ENCODE peak calls at places on chromosomes 3 and 15, in six cellular contexts. P, M, A, U, K and B are unnamed samples.

GRCh38 chr3:60250210-60250609 is 1001.0 kb downstream of the FHIT start:
- DNase-seq in M (peak), A (no peak), P (no peak), K (no peak), U (no peak), B (no peak)

GRCh38 chr15:49875392-49875791 is 243.6 kb downstream of the ATP8B4 start:
- DNase-seq in M (peak), K (no peak), U (no peak), P (no peak), A (no peak), B (no peak)

GRCh38 chr3:58120075-58120812 is 90.5 kb downstream of the DNASE1L3 start:
- DNase-seq in A (no peak), M (no peak), U (no peak), K (no peak), P (peak), B (no peak)

GRCh38 chr15:52575072-52575471 is 6.2 kb upstream of the ARPP19 start:
- DNase-seq in M (no peak), K (no peak), A (no peak), U (no peak), P (no peak), B (no peak)

GRCh38 chr3:96991812-96992211 is 177.4 kb downstream of the EPHA6 start:
- DNase-seq in U (no peak), K (no peak), P (no peak), A (no peak), M (no peak), B (no peak)

GRCh38 chr3:170383567-170383966 is 26.1 kb downstream of the SKIL start:
- DNase-seq in P (no peak), K (no peak), M (no peak), A (no peak), U (no peak), B (no peak)

GRCh38 chr3:51389423-51390183 is 1.5 kb upstream of the RBM15B start:
- DNase-seq in A (no peak), M (peak), K (no peak), P (peak), U (peak), B (peak)

GRCh38 chr3:169879846-169880558 is 10.3 kb upstream of the LRRC31 start:
- DNase-seq in P (no peak), K (no peak), U (no peak), M (no peak), A (no peak), B (no peak)

GRCh38 chr3:133996251-133996661 is 33.5 kb downstream of the SLCO2A1 start:
- DNase-seq in U (no peak), K (no peak), P (no peak), A (no peak), M (no peak), B (no peak)

GRCh38 chr15:21261965-21262850 is 178.1 kb downstream of the POTEB3 start:
- DNase-seq in P (no peak), M (no peak), K (no peak), A (peak), U (peak), B (no peak)

GRCh38 chr3:49724586-49724985 is 835 bp upstream of the GMPPB start:
- DNase-seq in P (no peak), M (peak), K (no peak), A (no peak), U (no peak), B (no peak)

GRCh38 chr3:184567924-184568590 is 6.5 kb downstream of the EPHB3 start:
- DNase-seq in M (no peak), P (no peak), A (no peak), U (no peak), K (no peak), B (no peak)

GRCh38 chr3:73710340-73710739 is 85.6 kb upstream of the PDZRN3 start:
- DNase-seq in U (no peak), K (no peak), M (no peak), P (no peak), A (no peak), B (no peak)

GRCh38 chr3:55002416-55002930 is 74.6 kb upstream of the LRTM1 start:
- DNase-seq in P (no peak), M (no peak), A (no peak), K (no peak), U (no peak), B (no peak)

GRCh38 chr3:13502791-13503060 is 22.6 kb downstream of the HDAC11 start:
- DNase-seq in M (no peak), A (no peak), P (no peak), U (no peak), K (no peak), B (no peak)

GRCh38 chr3:18080198-18080689 is 337.8 kb upstream of the TBC1D5 start:
- DNase-seq in M (no peak), A (no peak), U (no peak), P (no peak), K (no peak), B (no peak)

GRCh38 chr15:96171271-96171739 is 159.2 kb upstream of the NR2F2 start:
- DNase-seq in A (no peak), M (no peak), K (no peak), U (peak), P (peak), B (no peak)

GRCh38 chr15:93035953-93036810 is 52.8 kb downstream of the RGMA start:
- DNase-seq in A (no peak), K (no peak), M (peak), P (peak), U (peak), B (no peak)

GRCh38 chr15:87633471-87633870 is 623.1 kb downstream of the NTRK3 start:
- DNase-seq in K (no peak), U (no peak), M (no peak), A (no peak), P (no peak), B (no peak)

DNA sequence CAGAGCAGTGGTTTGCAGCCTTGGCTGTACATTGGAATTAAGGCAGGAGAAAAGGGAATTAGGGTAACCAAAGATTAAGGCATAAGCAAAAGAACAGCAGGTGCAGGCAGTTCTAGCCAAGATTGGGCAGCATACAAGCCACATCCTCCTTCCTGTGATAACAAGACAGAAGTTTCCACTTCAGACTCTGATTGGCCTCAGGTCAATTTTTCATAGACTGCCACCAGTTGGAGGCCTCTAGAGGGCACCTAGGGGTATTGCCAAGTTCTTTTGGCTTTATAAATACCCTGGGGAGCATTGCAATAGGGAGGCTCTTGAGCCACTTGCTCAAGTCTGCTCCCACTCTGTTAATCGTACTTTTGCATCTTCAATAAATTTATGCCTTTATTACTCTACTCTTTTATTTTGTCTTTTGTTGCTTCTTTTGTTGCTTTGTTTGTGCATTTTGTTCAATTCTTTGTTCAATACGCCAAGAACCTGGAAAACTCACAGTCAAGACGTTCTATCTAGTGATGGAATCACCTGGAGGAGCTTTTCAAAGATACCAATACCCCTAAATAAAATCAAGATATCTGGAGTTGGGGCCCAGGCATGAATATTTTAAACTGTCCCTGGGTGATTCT is 32.2 kb upstream of the FMN1 start:
- DNase-seq in M (peak), K (no peak), P (peak), A (no peak), U (peak), B (no peak)
- TF ChIP-seq CTCF in M (peak), K (no peak), P (peak), A (peak), U (peak), B (peak)

DNA sequence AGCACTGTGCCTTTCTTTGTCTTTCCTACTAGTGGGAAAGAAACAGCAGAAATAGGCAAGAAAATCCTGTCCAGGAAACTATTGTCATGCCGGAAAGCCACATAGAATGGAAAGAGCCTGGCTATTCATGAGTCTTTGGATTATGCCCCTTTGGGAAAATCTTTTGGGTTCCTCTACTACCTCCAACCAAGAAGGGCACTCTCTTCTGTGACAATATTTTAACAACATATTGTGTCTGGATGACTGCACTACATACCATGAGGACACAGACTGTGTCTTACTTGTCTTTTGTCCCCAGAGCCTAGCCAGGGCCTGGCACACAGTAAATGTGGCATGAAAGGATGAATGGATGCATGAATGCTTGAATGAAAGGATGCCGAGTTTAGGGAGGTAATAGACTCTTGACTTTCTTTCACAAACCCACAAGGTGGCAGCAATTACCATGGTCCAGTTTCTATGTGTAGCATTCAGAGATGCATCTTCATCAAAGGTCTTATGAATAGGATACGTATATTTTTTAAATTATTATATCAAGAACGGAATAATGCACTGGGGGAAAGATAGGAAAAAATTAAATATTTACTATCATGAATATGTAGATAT is 30.3 kb downstream of the ARL14 start:
- DNase-seq in U (peak), K (no peak), A (no peak), M (peak), P (peak), B (no peak)
- TF ChIP-seq CTCF in U (peak), K (peak), A (peak), M (peak), P (peak), B (peak)

GRCh38 chr3:129120254-129121004 is 1.2 kb downstream of the RAB43 start:
- DNase-seq in A (peak), M (peak), P (peak), U (peak), K (peak), B (no peak)
- TF ChIP-seq CTCF in A (peak), M (no peak), P (peak), U (peak), K (peak), B (no peak)

GRCh38 chr3:94336076-94336741 is 273.3 kb downstream of the NSUN3 start:
- DNase-seq in A (no peak), K (peak), U (peak), P (no peak), M (peak), B (no peak)
- TF ChIP-seq CTCF in A (peak), K (peak), U (peak), P (peak), M (peak), B (peak)